ENCODE peak calls at places on chromosome X, in ten cellular contexts. W, B, U, F, R, H, O, Y, T and Q are unnamed samples.
A peak's percentile ranks its signal among the peaks of the same experiment; 100 is the strongest.

GRCh38 chrX:130163350-130163851 is 2.2 kb downstream of the AIFM1 start:
- DNase-seq in U (no peak), Y (no peak), B (no peak), H (no peak), R (no peak), T (no peak), O (no peak), F (no peak), W (no peak), Q (no peak)

GRCh38 chrX:101417981-101418841 is 10.2 kb downstream of the HNRNPH2 start:
- DNase-seq in O (peak; percentile 65), F (peak; percentile 78), B (peak; percentile 36), Y (peak; percentile 67), W (peak; percentile 61), H (peak; percentile 25), R (peak; percentile 90), U (no peak), T (peak; percentile 65), Q (peak; percentile 62)

GRCh38 chrX:148133099-148133725 is 152.1 kb downstream of the FMR1NB start:
- DNase-seq in F (no peak), W (no peak), U (no peak), O (no peak), B (peak; percentile 0), Y (no peak), R (no peak), H (no peak), T (no peak), Q (no peak)

GRCh38 chrX:8366491-8366890 is 98.1 kb upstream of the VCX3B start:
- DNase-seq in T (no peak), R (no peak), H (no peak), U (no peak), B (no peak), F (no peak), O (no peak), W (no peak), Y (no peak), Q (no peak)

GRCh38 chrX:37755073-37755472 is 24.8 kb upstream of the CYBB start:
- DNase-seq in B (no peak), W (no peak), H (no peak), U (no peak), O (no peak), F (no peak), T (no peak), R (no peak), Y (no peak), Q (no peak)

GRCh38 chrX:53716328-53717088 is 30.0 kb upstream of the HUWE1 start:
- DNase-seq in Y (no peak), F (no peak), R (no peak), B (peak; percentile 32), U (no peak), H (peak; percentile 53), T (no peak), O (no peak), W (peak; percentile 76), Q (no peak)

GRCh38 chrX:123854329-123854728 is 5.5 kb upstream of the XIAP start:
- DNase-seq in B (no peak), W (no peak), R (no peak), F (no peak), T (no peak), O (no peak), Y (no peak), U (no peak), H (no peak), Q (no peak)

GRCh38 chrX:150429577-150429976 is 66.5 kb downstream of the MAMLD1 start:
- DNase-seq in T (no peak), U (no peak), W (no peak), Y (no peak), R (no peak), F (no peak), H (no peak), O (no peak), B (peak; percentile 88), Q (no peak)

GRCh38 chrX:106999002-106999975 is 723 bp downstream of the MORC4 start:
- DNase-seq in Y (peak; percentile 43), W (peak; percentile 60), F (peak; percentile 55), R (peak; percentile 82), O (peak; percentile 71), B (peak; percentile 61), U (peak; percentile 25), H (peak; percentile 39), T (peak; percentile 65), Q (peak; percentile 63)

GRCh38 chrX:47577424-47577823 is 4.8 kb upstream of the TIMP1 start:
- DNase-seq in R (no peak), F (no peak), O (no peak), B (peak; percentile 66), W (no peak), Y (peak; percentile 29), H (no peak), T (no peak), U (no peak), Q (no peak)

GRCh38 chrX:47179221-47179927 is 14.3 kb upstream of the UBA1 start:
- DNase-seq in O (no peak), F (peak; percentile 19), U (no peak), R (peak; percentile 83), T (no peak), H (no peak), B (no peak), Y (no peak), W (no peak), Q (peak; percentile 84)

GRCh38 chrX:49754238-49754857 is 58.6 kb upstream of the PAGE1 start:
- DNase-seq in B (peak; percentile 34), O (peak; percentile 56), W (peak; percentile 53), H (peak; percentile 45), U (peak; percentile 4), R (no peak), T (peak; percentile 27), Y (no peak), F (peak; percentile 33), Q (peak; percentile 56)

GRCh38 chrX:39836802-39837420 is 260.8 kb downstream of the BCOR start:
- DNase-seq in Y (no peak), B (no peak), T (no peak), U (no peak), H (no peak), W (no peak), O (no peak), R (no peak), F (no peak), Q (no peak)

GRCh38 chrX:39813631-39814246 is 284.0 kb downstream of the BCOR start:
- DNase-seq in W (no peak), O (peak; percentile 80), H (no peak), R (peak; percentile 87), Y (no peak), T (peak; percentile 32), F (no peak), B (peak; percentile 89), U (no peak), Q (peak; percentile 75)

GRCh38 chrX:154460326-154460725 is 2.2 kb downstream of the PLXNA3 start:
- DNase-seq in W (no peak), T (no peak), R (no peak), F (no peak), B (no peak), U (no peak), Y (no peak), O (no peak), H (no peak), Q (no peak)

GRCh38 chrX:10004832-10005475 is 37.8 kb downstream of the CLDN34 start:
- DNase-seq in F (no peak), W (no peak), O (no peak), Y (no peak), U (no peak), B (no peak), T (no peak), H (no peak), R (no peak), Q (no peak)
- H3K27ac ChIP-seq in F (peak overlapping the region; percentile 2), W (no peak overlapping the region), O (no peak overlapping the region), Y (no peak overlapping the region), U (peak overlapping the region; percentile 84), B (no peak overlapping the region), T (no peak overlapping the region), H (no peak overlapping the region), R (no peak overlapping the region), Q (no peak overlapping the region)

GRCh38 chrX:134981910-134982309 is 8.9 kb upstream of the SMIM10 start:
- DNase-seq in B (no peak), Y (no peak), T (no peak), R (no peak), W (no peak), H (no peak), O (no peak), U (no peak), F (no peak), Q (no peak)

GRCh38 chrX:134982748-134983147 is 8.0 kb upstream of the SMIM10 start:
- DNase-seq in O (no peak), B (no peak), F (no peak), W (no peak), H (no peak), Y (no peak), T (no peak), U (no peak), R (no peak), Q (no peak)

GRCh38 chrX:134990475-134991473 is at the start of gene SMIM10:
- DNase-seq in Y (peak; percentile 68), W (peak; percentile 43), H (no peak), F (peak; percentile 75), B (peak; percentile 83), T (peak; percentile 67), U (no peak), O (peak; percentile 62), R (peak; percentile 93), Q (peak; percentile 88)

DNA sequence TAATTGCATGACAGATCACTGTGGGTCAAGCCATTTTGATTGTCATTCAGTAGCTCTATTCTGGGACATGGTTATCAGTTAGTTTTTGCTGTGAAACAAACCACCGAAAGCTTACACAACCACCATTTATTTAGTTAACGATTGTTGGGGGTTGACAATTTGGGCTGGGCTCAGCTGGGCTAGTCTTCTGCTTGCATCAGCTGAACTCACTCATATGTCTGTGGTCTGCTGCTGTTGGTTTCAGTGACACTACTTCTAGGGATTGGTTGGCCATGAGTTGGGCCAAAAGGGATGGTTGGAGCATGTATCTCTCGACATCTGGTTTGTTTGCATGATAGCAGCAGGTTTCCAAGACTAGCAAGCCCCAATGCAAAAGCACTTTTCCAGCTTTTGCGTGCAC is 5.3 kb upstream of the SMIM10 start:
- DNase-seq in F (no peak), W (no peak), Y (no peak), U (no peak), O (no peak), R (no peak), B (no peak), H (no peak), T (no peak), Q (no peak)
- H3K27ac ChIP-seq in F (no peak overlapping the region), W (no peak overlapping the region), Y (no peak overlapping the region), U (no peak overlapping the region), O (no peak overlapping the region), R (no peak overlapping the region), B (no peak overlapping the region), H (no peak overlapping the region), T (no peak overlapping the region), Q (no peak overlapping the region)

DNA sequence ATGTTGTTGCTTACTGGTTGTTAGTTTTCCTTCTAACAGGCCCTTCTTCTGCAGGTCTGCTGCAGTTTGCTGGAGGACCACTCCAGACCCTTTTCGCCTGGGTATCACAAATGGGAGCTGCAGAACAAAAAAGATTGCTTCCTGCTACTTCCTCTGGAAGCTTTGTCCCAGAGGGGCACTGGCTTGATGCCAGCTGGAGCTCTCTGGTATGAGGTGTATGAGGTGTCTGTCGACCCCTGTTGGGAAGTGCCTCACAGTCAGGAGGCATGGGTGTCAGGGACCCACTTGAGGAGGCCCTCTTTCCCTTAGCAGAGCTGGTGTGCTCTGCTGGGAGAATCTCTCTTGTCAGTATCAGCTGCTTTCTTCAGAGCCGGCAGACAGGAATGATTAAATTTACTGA is 127.4 kb upstream of the EDA2R start:
- DNase-seq in F (no peak), W (no peak), Y (no peak), U (no peak), R (peak; percentile 50), H (no peak), T (no peak), O (no peak), B (no peak), Q (no peak)
- H3K27ac ChIP-seq in F (no peak overlapping the region), W (no peak overlapping the region), Y (no peak overlapping the region), U (no peak overlapping the region), R (no peak overlapping the region), H (no peak overlapping the region), T (no peak overlapping the region), O (no peak overlapping the region), B (no peak overlapping the region), Q (no peak overlapping the region)

GRCh38 chrX:34917146-34917545 is 25.4 kb upstream of the FAM47B start:
- DNase-seq in T (no peak), Y (no peak), R (no peak), F (no peak), O (no peak), H (no peak), U (no peak), W (no peak), B (peak; percentile 47), Q (no peak)
- H3K27ac ChIP-seq in T (no peak overlapping the region), Y (no peak overlapping the region), R (no peak overlapping the region), F (no peak overlapping the region), O (no peak overlapping the region), H (no peak overlapping the region), U (peak overlapping the region; percentile 82), W (no peak overlapping the region), B (no peak overlapping the region), Q (no peak overlapping the region)